ENCODE peak calls at places on chromosomes 6 and 20, in six cellular contexts. T is CD8-positive, alpha-beta T cell; Z is effector memory CD4-positive, alpha-beta T cell; G is kidney; H is psoas muscle; S is SJSA1. W is an unnamed sample. For H3K4me1, the result is how much of the 10 kb centered on the place peaks cover.

GRCh38 chr6:119858901-119859300 is 509.3 kb upstream of the MAN1A1 start:
- DNase-seq in Z (no peak), T (no peak), S (no peak), H (no peak), G (no peak), W (no peak)

GRCh38 chr6:137058037-137058436 is 13.3 kb upstream of the IL20RA start:
- DNase-seq in H (no peak), S (no peak), G (no peak), Z (no peak), T (no peak), W (no peak)

GRCh38 chr20:31570021-31570463 is 35.0 kb upstream of the ID1 start:
- DNase-seq in H (no peak), S (no peak), T (no peak), G (no peak), Z (no peak), W (peak)

GRCh38 chr6:28068067-28068466 is 12.3 kb upstream of the ZNF165 start:
- DNase-seq in Z (no peak), H (no peak), G (no peak), S (no peak), T (no peak), W (no peak)

GRCh38 chr6:48736486-48737206 is 625.6 kb upstream of the PTCHD4 start:
- DNase-seq in G (no peak), T (no peak), Z (no peak), H (no peak), S (no peak), W (no peak)

GRCh38 chr20:50328161-50328979 is 137.7 kb downstream of the CEBPB start:
- DNase-seq in T (no peak), G (no peak), H (no peak), Z (no peak), S (no peak), W (no peak)

GRCh38 chr6:127737009-127737486 is 160.1 kb downstream of the C6orf58 start:
- DNase-seq in H (no peak), S (no peak), G (no peak), Z (peak), T (peak), W (no peak)

GRCh38 chr6:85360794-85361642 is 88.9 kb upstream of the NT5E start:
- DNase-seq in G (no peak), H (no peak), S (peak), Z (no peak), T (no peak), W (peak)

GRCh38 chr20:10314198-10314597 is 95.6 kb downstream of the SNAP25 start:
- DNase-seq in G (no peak), H (no peak), Z (no peak), S (no peak), T (no peak), W (no peak)

GRCh38 chr6:142566628-142567396 is 265.0 kb downstream of the ADGRG6 start:
- DNase-seq in T (peak), S (no peak), G (no peak), H (no peak), Z (peak), W (no peak)

GRCh38 chr6:119207973-119208725 is 129.7 kb upstream of the FAM184A start:
- DNase-seq in T (no peak), G (no peak), Z (no peak), H (no peak), S (no peak), W (no peak)

GRCh38 chr6:79510707-79511106 is 26.5 kb downstream of the LCA5 start:
- DNase-seq in Z (no peak), T (no peak), H (no peak), G (no peak), S (no peak), W (no peak)

GRCh38 chr6:11209941-11210340 is 22.5 kb downstream of the NEDD9 start:
- DNase-seq in Z (no peak), G (no peak), S (no peak), H (no peak), T (no peak), W (no peak)

GRCh38 chr6:2468601-2468955 is 223.2 kb upstream of the GMDS start:
- DNase-seq in H (no peak), G (no peak), Z (no peak), S (no peak), T (no peak), W (no peak)

GRCh38 chr6:19039287-19039686 is 652.1 kb downstream of the RNF144B start:
- DNase-seq in H (no peak), S (no peak), G (no peak), Z (no peak), T (no peak), W (no peak)

GRCh38 chr20:59235226-59235625 is 65.2 kb upstream of the EDN3 start:
- DNase-seq in H (no peak), G (no peak), Z (no peak), S (no peak), T (no peak), W (no peak)

GRCh38 chr6:14474816-14475215 is 357.2 kb downstream of the CD83 start:
- DNase-seq in H (no peak), T (no peak), G (no peak), Z (no peak), S (no peak), W (no peak)

GRCh38 chr6:14476793-14477531 is 359.4 kb downstream of the CD83 start:
- DNase-seq in H (peak), T (no peak), G (peak), Z (no peak), S (peak), W (no peak)

GRCh38 chr6:14477559-14477958 is 360.0 kb downstream of the CD83 start:
- DNase-seq in H (no peak), G (no peak), T (no peak), S (no peak), Z (no peak), W (no peak)

GRCh38 chr6:14472964-14473363 is 355.4 kb downstream of the CD83 start:
- DNase-seq in G (no peak), H (no peak), T (no peak), Z (no peak), S (peak), W (no peak)

DNA sequence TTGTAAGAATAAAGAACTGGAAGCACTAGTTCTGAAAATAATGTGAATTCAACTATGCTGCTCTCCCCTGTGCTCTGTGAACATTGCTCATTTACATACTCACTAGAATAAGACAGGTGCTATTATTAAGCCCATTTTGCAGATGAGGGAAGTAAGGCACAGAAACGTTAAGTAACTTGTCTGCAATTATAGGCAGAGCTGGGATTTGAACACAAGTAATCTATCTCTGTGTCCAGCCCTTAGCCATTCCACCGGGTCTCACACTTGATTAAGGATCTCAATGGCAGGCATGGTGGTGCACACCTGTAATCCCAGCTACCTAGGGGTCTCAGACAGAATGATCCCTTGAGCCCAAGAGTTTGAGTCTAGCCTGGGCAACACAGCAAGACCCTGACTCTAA is 357.7 kb downstream of the CD83 start:
- DNase-seq in S (no peak), G (no peak), Z (no peak), T (no peak), H (no peak), W (no peak)
- H3K4me1 ChIP-seq in S (under half), G (under half), Z (under half), T (under half), H (under half), W (under half)

GRCh38 chr6:400815-401214 is 9.3 kb downstream of the IRF4 start:
- DNase-seq in H (no peak), G (no peak), T (no peak), Z (no peak), S (no peak), W (no peak)
- H3K4me3 ChIP-seq in H (no peak), G (no peak), T (no peak), Z (no peak), S (no peak), W (no peak)

GRCh38 chr6:24495516-24495847 is 713 bp downstream of the ALDH5A1 start:
- DNase-seq in Z (no peak), T (peak), S (no peak), H (peak), G (no peak), W (no peak)
- H3K4me1 ChIP-seq in Z (under half), T (under half), S (under half), H (under half), G (under half), W (under half)

GRCh38 chr6:31837612-31838553 is 10.3 kb downstream of the HSPA1B start:
- DNase-seq in Z (no peak), H (no peak), S (no peak), T (no peak), G (peak), W (no peak)
- H3K4me3 ChIP-seq in Z (peak), H (peak), S (peak), T (peak), G (peak), W (peak)

DNA sequence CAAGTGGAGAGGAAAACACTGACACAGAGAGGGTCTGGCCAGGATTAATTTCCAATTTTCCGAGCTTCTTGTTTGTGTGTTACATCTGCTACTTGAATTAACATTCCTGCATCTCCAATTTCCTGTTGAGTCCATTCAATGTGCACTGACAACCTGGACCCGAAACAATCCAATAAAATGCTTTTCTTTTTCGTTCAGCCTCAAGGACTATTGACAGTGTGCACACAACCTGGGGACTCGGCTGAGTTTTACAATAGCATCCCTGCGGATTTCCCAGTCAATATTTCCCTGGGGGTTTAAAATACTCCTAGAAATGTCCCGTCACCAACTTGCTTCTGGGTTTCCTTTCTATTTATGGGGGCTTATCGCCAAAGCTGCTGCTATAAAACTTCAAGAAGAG is 5.0 kb upstream of the MLN start:
- DNase-seq in T (no peak), H (no peak), Z (no peak), S (no peak), G (no peak), W (no peak)
- H3K4me1 ChIP-seq in T (under half), H (under half), Z (under half), S (under half), G (under half), W (under half)

GRCh38 chr20:16349518-16350295 is 223.5 kb downstream of the KIF16B start:
- DNase-seq in S (no peak), Z (no peak), G (no peak), T (no peak), H (peak), W (no peak)
- H3K4me3 ChIP-seq in S (no peak), Z (no peak), G (no peak), T (no peak), H (no peak), W (no peak)

GRCh38 chr20:63846938-63847373 is 14.3 kb upstream of the ABHD16B start:
- DNase-seq in S (no peak), G (no peak), T (no peak), Z (no peak), H (no peak), W (no peak)

GRCh38 chr20:63848003-63848911 is 13.0 kb upstream of the ABHD16B start:
- DNase-seq in H (no peak), S (no peak), T (no peak), G (no peak), Z (no peak), W (peak)

GRCh38 chr20:63844384-63845025 is 13.4 kb upstream of the ZBTB46 start:
- DNase-seq in G (no peak), T (no peak), Z (no peak), H (no peak), S (no peak), W (peak)

GRCh38 chr20:63846128-63846771 is 15.0 kb upstream of the ABHD16B start:
- DNase-seq in H (no peak), S (no peak), T (no peak), G (peak), Z (no peak), W (peak)

DNA sequence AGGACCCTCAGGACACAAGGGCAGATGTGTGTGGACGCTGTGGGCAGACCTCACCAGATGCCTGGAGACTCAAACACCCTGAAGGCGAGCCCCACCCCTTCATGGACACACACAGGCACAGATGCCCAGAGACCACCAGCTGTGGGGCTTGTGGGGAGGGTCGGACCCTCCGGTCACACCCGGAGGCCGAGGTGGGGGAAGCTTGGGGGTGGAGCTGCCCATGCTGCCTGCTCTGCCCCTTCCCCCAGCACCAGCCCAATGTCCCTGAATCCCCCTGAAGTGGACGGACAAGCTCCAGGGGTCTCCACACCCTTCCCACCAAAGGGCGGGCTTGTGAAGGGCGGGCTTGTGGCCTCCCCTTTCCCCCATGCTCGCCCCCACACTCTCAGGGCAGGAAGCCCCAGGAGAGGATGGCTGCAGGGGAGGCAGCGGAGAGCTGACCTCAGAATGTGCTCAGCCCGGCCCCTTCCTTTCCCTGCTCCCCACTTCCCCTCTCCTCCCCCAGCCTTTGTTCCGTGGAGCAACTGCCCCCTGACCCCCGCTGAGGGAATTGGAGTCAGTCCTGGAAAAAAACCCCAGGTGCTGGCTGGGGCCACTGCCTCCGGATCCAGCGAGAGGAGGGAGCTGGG is 13.8 kb upstream of the ABHD16B start:
- DNase-seq in Z (no peak), T (no peak), H (no peak), G (peak), S (no peak), W (no peak)
- H3K4me1 ChIP-seq in Z (under half), T (under half), H (under half), G (under half), S (under half), W (under half)

GRCh38 chr20:25247100-25247665 is 702 bp upstream of the PYGB start:
- DNase-seq in Z (peak), H (peak), S (peak), G (peak), T (no peak), W (no peak)

GRCh38 chr20:25244976-25245375 is 2.9 kb upstream of the PYGB start:
- DNase-seq in G (no peak), T (no peak), Z (no peak), H (no peak), S (no peak), W (no peak)

GRCh38 chr20:25245461-25245860 is 2.4 kb upstream of the PYGB start:
- DNase-seq in Z (no peak), S (no peak), H (no peak), G (no peak), T (no peak), W (no peak)

GRCh38 chr20:25247666-25248500 is at the start of gene PYGB:
- DNase-seq in T (peak), S (peak), G (peak), Z (peak), H (peak), W (no peak)

DNA sequence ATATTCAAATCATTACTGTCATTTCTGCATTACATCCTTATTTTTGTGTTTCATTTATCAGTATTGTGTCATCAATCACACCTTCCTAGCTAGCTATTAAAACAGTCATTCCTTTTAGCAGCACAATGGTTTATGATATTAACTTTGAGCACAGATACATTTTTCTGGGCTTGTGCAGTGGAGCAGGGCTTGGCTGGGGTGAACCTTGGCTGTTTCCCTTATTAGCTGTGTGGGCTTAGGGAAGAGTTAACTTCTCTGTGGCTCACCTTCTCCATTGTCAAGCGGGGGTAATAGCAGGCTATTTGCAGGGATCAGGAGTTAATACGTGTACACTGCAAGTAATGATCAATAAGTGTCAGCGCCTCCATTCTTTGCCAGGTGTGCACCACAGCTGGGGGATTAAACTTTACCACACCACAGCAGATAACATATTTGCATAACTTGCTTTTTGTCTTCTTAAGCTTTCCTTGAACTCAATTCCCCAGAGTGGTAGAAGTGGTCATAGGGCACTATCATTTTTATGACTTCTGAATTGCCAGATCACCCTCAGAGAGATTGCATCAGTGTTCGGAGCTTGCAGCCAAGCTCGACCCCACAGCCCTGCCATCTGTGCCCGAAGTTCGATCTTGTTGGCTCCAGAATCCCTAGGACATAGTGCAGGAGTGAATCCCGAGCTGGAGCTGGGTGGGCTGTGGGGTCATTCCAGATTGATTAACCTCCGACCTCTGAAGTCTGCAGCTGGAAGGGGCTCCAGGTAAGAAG is 1.5 kb upstream of the PYGB start:
- DNase-seq in T (no peak), H (no peak), G (no peak), S (no peak), Z (no peak), W (no peak)
- H3K4me3 ChIP-seq in T (no peak), H (no peak), G (peak), S (no peak), Z (peak), W (peak)

DNA sequence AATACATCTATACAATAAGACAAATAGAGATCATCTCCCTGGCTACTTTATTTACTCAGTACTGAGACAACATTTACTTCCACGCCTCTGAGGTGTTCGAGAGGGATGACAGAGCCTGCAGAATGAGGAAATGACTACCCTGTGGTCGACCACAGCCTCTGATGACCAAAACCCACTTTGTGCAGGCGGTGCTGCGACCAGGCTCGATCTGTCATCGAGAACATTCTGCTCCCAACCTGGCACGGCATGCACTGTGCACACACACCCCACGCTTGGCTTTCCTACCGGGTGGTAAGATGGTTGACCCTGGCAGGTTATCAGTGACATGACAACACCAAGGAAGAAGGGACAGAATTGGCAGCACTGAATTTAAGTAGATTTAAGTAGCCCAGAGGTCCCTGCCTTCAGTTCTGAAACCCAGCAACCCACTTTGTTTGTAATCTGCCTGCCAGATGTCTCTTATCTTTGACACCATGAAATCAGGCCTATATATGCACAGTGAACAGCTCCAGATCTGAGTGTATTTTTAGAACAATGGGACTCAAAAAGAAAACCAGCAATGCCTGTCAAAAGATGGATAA is 42.6 kb downstream of the TTI1 start:
- DNase-seq in S (peak), G (peak), H (peak), T (peak), Z (no peak), W (peak)
- H3K4me1 ChIP-seq in S (half or more), G (under half), H (half or more), T (under half), Z (under half), W (half or more)

W was measured in RWPE2.